ENCODE peak calls at places on chromosomes 1 and 21, in four cellular contexts. D is stomach, F is transverse colon, M is K562. O is an unnamed sample.

GRCh38 chr1:115456441-115456961 is 118.5 kb upstream of the NGF start:
- DNase-seq in D (no peak), F (no peak), M (no peak), O (no peak)

GRCh38 chr1:26538480-26539412 is 9.2 kb downstream of the RPS6KA1 start:
- DNase-seq in D (peak), F (peak), M (peak), O (peak)

GRCh38 chr1:154765970-154766369 is 104.1 kb downstream of the KCNN3 start:
- DNase-seq in D (peak), F (no peak), M (no peak), O (no peak)

GRCh38 chr21:25396135-25396711 is 211.1 kb downstream of the MRPL39 start:
- DNase-seq in D (no peak), F (no peak), M (no peak), O (no peak)

GRCh38 chr1:98969753-98970152 is 34.9 kb downstream of the PLPPR5 start:
- DNase-seq in D (no peak), F (no peak), M (no peak), O (no peak)

GRCh38 chr1:101239095-101240040 is 2.5 kb downstream of the S1PR1 start:
- DNase-seq in D (no peak), F (no peak), M (no peak), O (no peak)

GRCh38 chr1:24052119-24052695 is 59.7 kb downstream of the MYOM3 start:
- DNase-seq in D (no peak), F (no peak), M (no peak), O (no peak)

GRCh38 chr1:208058212-208059155 is 147.6 kb upstream of the CD34 start:
- DNase-seq in D (no peak), F (no peak), M (no peak), O (no peak)

GRCh38 chr21:34546556-34546955 is 34.5 kb upstream of the KCNE1 start:
- DNase-seq in D (no peak), F (no peak), M (no peak), O (no peak)

GRCh38 chr1:94319319-94320180 is 82.2 kb upstream of the ARHGAP29 start:
- DNase-seq in D (no peak), F (no peak), M (no peak), O (no peak)

GRCh38 chr1:67463298-67463960 is 33.2 kb upstream of the SERBP1 start:
- DNase-seq in D (no peak), F (no peak), M (no peak), O (no peak)

GRCh38 chr1:33424205-33424604 is 6.7 kb downstream of the PHC2 start:
- DNase-seq in D (no peak), F (no peak), M (no peak), O (no peak)

GRCh38 chr1:86472165-86472564 is 3.4 kb downstream of the CLCA1 start:
- DNase-seq in D (no peak), F (no peak), M (no peak), O (no peak)

GRCh38 chr1:180117764-180118116 is 36.9 kb upstream of the QSOX1 start:
- DNase-seq in D (no peak), F (no peak), M (no peak), O (no peak)

GRCh38 chr21:17451364-17451869 is 61.4 kb upstream of the CXADR start:
- DNase-seq in D (no peak), F (no peak), M (no peak), O (no peak)

GRCh38 chr1:192260076-192260475 is 56.7 kb upstream of the RGS21 start:
- DNase-seq in D (no peak), F (no peak), M (no peak), O (no peak)

GRCh38 chr1:209884665-209885117 is 53.3 kb upstream of the SYT14 start:
- DNase-seq in D (peak), F (no peak), M (peak), O (no peak)

GRCh38 chr1:30807318-30808066 is 49.9 kb upstream of the LAPTM5 start:
- DNase-seq in D (no peak), F (no peak), M (no peak), O (no peak)

GRCh38 chr1:206476058-206476457 is 5.8 kb downstream of the IKBKE start:
- DNase-seq in D (no peak), F (no peak), M (no peak), O (no peak)

GRCh38 chr1:234921266-234922062 is 207.2 kb downstream of the TOMM20 start:
- DNase-seq in D (peak), F (no peak), M (no peak), O (peak)

GRCh38 chr1:154433161-154433681 is 28.1 kb downstream of the IL6R start:
- DNase-seq in D (no peak), F (no peak), M (no peak), O (no peak)

GRCh38 chr1:232621050-232621449 is 8.9 kb downstream of the SIPA1L2 start:
- DNase-seq in D (no peak), F (no peak), M (no peak), O (no peak)

GRCh38 chr1:200150721-200151120 is 123.2 kb downstream of the NR5A2 start:
- DNase-seq in D (no peak), F (no peak), M (peak), O (no peak)

GRCh38 chr1:81554108-81554507 is 246.6 kb upstream of the ADGRL2 start:
- DNase-seq in D (no peak), F (no peak), M (no peak), O (no peak)

GRCh38 chr1:227049253-227049652 is 109.2 kb downstream of the COQ8A start:
- DNase-seq in D (no peak), F (no peak), M (no peak), O (no peak)

GRCh38 chr1:201461193-201461657 is 7.8 kb downstream of the PHLDA3 start:
- DNase-seq in D (peak), F (peak), M (no peak), O (peak)

GRCh38 chr1:174877208-174877673 is 122.5 kb upstream of the CACYBP start:
- DNase-seq in D (peak), F (peak), M (peak), O (no peak)
- TF ChIP-seq POLR2A in D (no peak), F (no peak), M (peak), O (no peak)

DNA sequence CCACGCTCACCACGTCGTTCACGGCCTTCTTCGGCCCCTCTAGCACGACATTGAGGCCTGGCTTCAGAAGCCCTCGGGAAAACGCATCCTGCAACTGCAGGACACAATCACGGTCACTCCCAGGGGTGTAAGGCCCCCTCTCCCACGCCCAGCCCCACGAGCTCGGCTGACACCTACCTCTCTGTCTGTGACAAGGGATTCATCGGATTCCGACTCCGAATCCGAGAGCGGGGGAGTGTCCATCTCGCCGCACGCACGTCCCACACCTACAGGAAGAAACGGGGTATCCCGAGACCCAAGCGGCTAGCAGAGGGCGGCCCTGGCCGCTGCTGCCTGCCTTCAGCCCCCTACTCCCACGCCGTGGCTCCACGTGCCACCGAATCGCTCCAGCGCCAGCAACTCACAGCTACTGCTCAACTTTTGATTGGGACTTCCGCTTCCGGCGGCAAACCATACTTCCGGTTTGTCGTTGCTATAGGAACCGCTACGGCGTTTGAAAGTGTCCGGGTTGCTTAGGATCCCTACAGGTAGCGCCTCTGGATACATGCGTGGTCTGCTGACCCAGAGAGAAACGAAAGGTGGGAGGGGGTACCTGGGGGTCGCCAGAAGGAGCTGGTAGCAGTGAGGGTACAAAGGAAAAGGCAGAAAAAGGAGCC is at the start of the genes CFAP57 and EBNA1BP2:
- DNase-seq in D (peak), F (peak), M (peak), O (peak)
- TF ChIP-seq POLR2AphosphoS5 in D (peak), F (peak), M (peak), O (peak)

GRCh38 chr1:88504601-88505000 is 179.5 kb upstream of the PKN2 start:
- DNase-seq in D (no peak), F (no peak), M (no peak), O (no peak)

GRCh38 chr1:88503656-88504055 is 180.4 kb upstream of the PKN2 start:
- DNase-seq in D (no peak), F (no peak), M (no peak), O (no peak)

GRCh38 chr1:88502814-88503339 is 181.2 kb upstream of the PKN2 start:
- DNase-seq in D (no peak), F (no peak), M (no peak), O (no peak)
- TF ChIP-seq POLR2A in D (no peak), F (no peak), M (no peak), O (no peak)

GRCh38 chr1:8858888-8859706 is 19.4 kb downstream of the ENO1 start:
- DNase-seq in D (peak), F (no peak), M (peak), O (peak)
- TF ChIP-seq POLR2AphosphoS5 in D (peak), F (no peak), M (peak), O (peak)

GRCh38 chr1:59819566-59820438 is 5.1 kb downstream of the HOOK1 start:
- DNase-seq in D (no peak), F (no peak), M (no peak), O (no peak)

GRCh38 chr1:59814901-59815825 is at the start of gene HOOK1:
- DNase-seq in D (no peak), F (peak), M (no peak), O (peak)

GRCh38 chr1:59816318-59816878 is 1.6 kb downstream of the HOOK1 start:
- DNase-seq in D (no peak), F (no peak), M (no peak), O (no peak)

GRCh38 chr1:59815892-59816291 is 1.1 kb downstream of the HOOK1 start:
- DNase-seq in D (no peak), F (no peak), M (no peak), O (no peak)

GRCh38 chr1:59814180-59814900 is 409 bp upstream of the HOOK1 start:
- DNase-seq in D (peak), F (peak), M (no peak), O (peak)
- TF ChIP-seq POLR2A in D (no peak), F (peak), M (no peak), O (peak)

GRCh38 chr1:181135815-181136737 is 47.6 kb downstream of the IER5 start:
- DNase-seq in D (no peak), F (no peak), M (no peak), O (no peak)
- TF ChIP-seq POLR2AphosphoS5 in D (no peak), F (no peak), M (no peak), O (no peak)

O was measured in prostate gland.